ENCODE peak calls at places on chromosome 15, in eight cellular contexts. G is ovary; U is adrenal gland; H is pancreas; Y is CD4-positive, CD25-positive, alpha-beta regulatory T cell; S is IMR-90; F is tibial artery; M is left ventricle myocardium inferior. X is an unnamed sample.

GRCh38 chr15:91508633-91509032 is 344.9 kb upstream of the SLCO3A1 start:
- DNase-seq in H (no peak), S (peak; percentile 76), U (no peak), G (no peak), Y (no peak), M (no peak), F (no peak), X (no peak)

GRCh38 chr15:93312891-93313486 is 224.0 kb upstream of the RGMA start:
- DNase-seq in M (no peak), H (no peak), S (no peak), U (no peak), F (no peak), Y (no peak), G (no peak), X (no peak)

GRCh38 chr15:95286911-95287769 is 1043.4 kb upstream of the NR2F2 start:
- DNase-seq in F (no peak), M (no peak), U (no peak), H (no peak), S (peak; percentile 44), Y (no peak), G (no peak), X (no peak)

GRCh38 chr15:67108122-67108871 is 42.9 kb downstream of the SMAD3 start:
- DNase-seq in F (no peak), M (no peak), H (no peak), U (no peak), S (no peak), G (no peak), Y (no peak), X (no peak)

GRCh38 chr15:61749169-61749568 is 311.1 kb downstream of the VPS13C start:
- DNase-seq in U (no peak), Y (no peak), M (no peak), F (no peak), S (no peak), H (no peak), G (no peak), X (no peak)

GRCh38 chr15:62505761-62506160 is 340.7 kb upstream of the C2CD4B start:
- DNase-seq in S (no peak), U (no peak), Y (no peak), M (no peak), G (no peak), F (no peak), H (no peak), X (no peak)

GRCh38 chr15:66963084-66963483 is 102.3 kb upstream of the SMAD3 start:
- DNase-seq in G (no peak), F (no peak), S (no peak), M (no peak), Y (no peak), U (no peak), H (no peak), X (no peak)

GRCh38 chr15:100201376-100202280 is 140.1 kb downstream of the ADAMTS17 start:
- DNase-seq in M (no peak), F (no peak), U (no peak), G (peak; percentile 38), Y (peak; percentile 4), H (no peak), S (no peak), X (peak; percentile 8)

GRCh38 chr15:76994971-76995945 is at the start of gene PSTPIP1:
- DNase-seq in S (no peak), F (no peak), G (peak; percentile 49), Y (peak; percentile 90), U (peak; percentile 14), H (no peak), M (peak; percentile 37), X (peak; percentile 19)

GRCh38 chr15:60004846-60005351 is 788 bp downstream of the FOXB1 start:
- DNase-seq in F (no peak), H (peak; percentile 60), U (no peak), G (no peak), M (no peak), S (peak; percentile 6), Y (peak; percentile 49), X (no peak)

GRCh38 chr15:82963356-82964341 is 11.1 kb upstream of the HOMER2 start:
- DNase-seq in M (no peak), Y (no peak), G (no peak), U (no peak), F (no peak), S (no peak), H (no peak), X (no peak)

GRCh38 chr15:70424937-70425411 is 327.3 kb upstream of the TLE3 start:
- DNase-seq in Y (peak; percentile 52), U (no peak), M (no peak), S (no peak), H (no peak), F (no peak), G (no peak), X (no peak)

GRCh38 chr15:100890059-100890720 is 10.6 kb downstream of the ALDH1A3 start:
- DNase-seq in F (no peak), U (no peak), G (no peak), M (no peak), Y (no peak), H (no peak), S (no peak), X (no peak)

GRCh38 chr15:74209997-74210573 is 7.5 kb upstream of the STRA6 start:
- DNase-seq in F (no peak), G (no peak), H (no peak), M (no peak), Y (no peak), S (peak; percentile 89), U (no peak), X (no peak)

GRCh38 chr15:90035095-90035834 is 34.1 kb downstream of the ZNF710 start:
- DNase-seq in F (peak; percentile 69), U (peak; percentile 72), G (no peak), H (peak; percentile 63), M (peak; percentile 45), S (peak; percentile 62), Y (no peak), X (peak; percentile 55)

GRCh38 chr15:51375966-51376640 is 34.6 kb downstream of the GLDN start:
- DNase-seq in F (no peak), U (no peak), G (no peak), Y (no peak), M (no peak), H (no peak), S (peak; percentile 80), X (no peak)

GRCh38 chr15:84400820-84401219 is 165.2 kb downstream of the GOLGA6L4 start:
- DNase-seq in M (no peak), S (no peak), G (peak; percentile 24), U (no peak), H (no peak), Y (no peak), F (no peak), X (no peak)

GRCh38 chr15:79834496-79834895 is 62.3 kb downstream of the MTHFS start:
- DNase-seq in H (no peak), F (no peak), Y (no peak), U (peak; percentile 24), S (no peak), M (no peak), G (no peak), X (no peak)

GRCh38 chr15:70879386-70879785 is 12.8 kb downstream of the THAP10 start:
- DNase-seq in M (no peak), U (no peak), H (no peak), F (no peak), S (peak; percentile 93), G (no peak), Y (no peak), X (no peak)

GRCh38 chr15:70160267-70160666 is 62.5 kb upstream of the TLE3 start:
- DNase-seq in S (no peak), Y (no peak), H (no peak), G (no peak), U (peak; percentile 77), F (no peak), M (no peak), X (peak; percentile 23)

DNA sequence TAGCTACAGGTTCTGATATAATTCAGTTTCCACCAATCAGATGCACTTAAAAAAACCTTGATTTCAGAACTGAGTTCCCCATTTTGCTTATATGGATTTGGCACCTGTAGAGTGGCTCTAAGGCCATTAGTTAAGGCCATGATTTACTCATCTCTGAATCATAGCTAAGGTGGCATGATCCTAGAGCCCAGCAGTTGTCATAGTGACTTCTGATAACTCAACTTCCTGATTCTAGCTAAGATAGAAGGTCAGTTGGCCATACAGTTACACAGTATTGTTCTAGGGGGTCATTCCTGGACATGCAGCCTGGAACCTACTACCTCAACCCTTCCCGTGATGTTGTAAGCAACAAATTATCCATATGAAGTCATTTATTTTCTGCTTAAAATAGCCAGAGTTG is 15.9 kb upstream of the TMEM87A start:
- DNase-seq in U (no peak), Y (no peak), F (no peak), M (no peak), S (no peak), G (no peak), H (no peak), X (no peak)
- H3K36me3 ChIP-seq in U (peaks cover 26% of the 10 kb centered on the region), Y (peaks cover 51% of the 10 kb centered on the region), F (peaks cover 63% of the 10 kb centered on the region), M (peaks cover 75% of the 10 kb centered on the region), S (peaks cover 3% of the 10 kb centered on the region), G (no peaks in the 10 kb centered on the region), H (peaks cover 14% of the 10 kb centered on the region), X (no peaks in the 10 kb centered on the region)

DNA sequence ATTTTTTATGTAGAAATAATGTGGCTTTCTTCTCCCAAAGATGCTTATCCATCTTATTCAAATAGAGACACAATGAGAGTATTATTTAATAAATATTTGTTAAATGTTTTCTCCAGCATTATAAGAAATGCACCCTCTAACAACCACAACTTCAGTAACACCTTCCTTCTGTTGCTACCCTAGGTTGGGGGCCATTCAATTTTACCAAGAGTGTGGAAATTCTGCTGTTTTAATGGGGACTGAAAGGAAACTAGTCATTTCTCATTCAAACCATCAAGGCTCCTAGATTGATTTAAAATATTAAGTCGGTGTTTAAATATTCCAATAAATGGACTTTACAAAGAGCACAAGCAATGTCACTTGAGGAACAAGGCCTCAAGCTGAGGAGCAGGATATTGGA is 7.6 kb downstream of the ONECUT1 start:
- DNase-seq in U (no peak), F (no peak), S (no peak), M (no peak), G (no peak), Y (no peak), H (no peak), X (no peak)
- H3K9me3 ChIP-seq in U (no peaks in the 10 kb centered on the region), F (no peaks in the 10 kb centered on the region), S (peaks cover 7% of the 10 kb centered on the region), M (no peaks in the 10 kb centered on the region), G (no peaks in the 10 kb centered on the region), Y (no peaks in the 10 kb centered on the region), H (no peaks in the 10 kb centered on the region), X (no peaks in the 10 kb centered on the region)

GRCh38 chr15:45171912-45172311 is 15.9 kb downstream of the SHF start:
- DNase-seq in F (no peak), G (no peak), U (no peak), Y (no peak), H (no peak), S (no peak), M (no peak), X (no peak)
- H3K36me3 ChIP-seq in F (no peaks in the 10 kb centered on the region), G (no peaks in the 10 kb centered on the region), U (no peaks in the 10 kb centered on the region), Y (no peaks in the 10 kb centered on the region), H (no peaks in the 10 kb centered on the region), S (peaks cover 8% of the 10 kb centered on the region), M (peaks cover 5% of the 10 kb centered on the region), X (no peaks in the 10 kb centered on the region)

DNA sequence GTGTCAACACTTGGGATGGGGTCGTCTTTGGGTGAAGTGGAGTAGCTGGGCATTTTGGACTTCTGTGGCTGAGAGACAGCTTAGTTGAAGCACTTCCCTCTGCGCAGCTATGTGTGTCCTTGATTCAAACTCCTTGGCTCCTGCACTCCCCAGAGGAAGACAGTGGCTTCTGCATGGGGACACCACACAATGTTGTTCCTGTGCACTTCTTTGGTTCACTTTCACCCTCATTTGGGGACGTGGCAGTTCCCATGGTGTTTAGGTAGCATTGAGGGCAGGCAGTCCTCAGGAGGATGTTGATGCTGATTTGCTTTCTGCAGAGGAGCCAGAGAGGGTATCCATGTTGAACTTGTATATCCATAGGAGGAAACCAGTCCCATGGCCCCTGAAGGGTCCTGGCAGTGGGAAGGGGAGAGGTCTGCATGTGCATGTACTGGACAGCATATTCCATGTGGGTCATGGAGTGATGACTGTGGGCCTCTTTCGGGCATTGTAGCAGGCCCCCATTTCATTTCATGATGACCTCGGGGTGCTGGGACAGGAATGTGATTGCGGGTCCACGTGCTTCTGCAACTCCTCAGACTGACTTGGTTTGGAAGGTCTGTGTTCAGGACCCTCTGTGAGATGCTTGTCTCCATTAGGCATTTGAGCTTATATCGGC is 135.4 kb downstream of the SNRPN start:
- DNase-seq in U (no peak), Y (no peak), G (no peak), M (no peak), S (no peak), F (no peak), H (no peak), X (no peak)
- H3K9me3 ChIP-seq in U (peaks cover 21% of the 10 kb centered on the region), Y (peaks cover 100% of the 10 kb centered on the region), G (peaks cover 97% of the 10 kb centered on the region), M (peaks cover 100% of the 10 kb centered on the region), S (peaks cover 62% of the 10 kb centered on the region), F (peaks cover 5% of the 10 kb centered on the region), H (no peaks in the 10 kb centered on the region), X (peaks cover 11% of the 10 kb centered on the region)